ENCODE peak calls at places on chromosomes 7 and 10, in five cellular contexts. T is mammary epithelial cell, R is gastrocnemius medialis, Z is AG04450, I is transverse colon. B is an unnamed sample. For H3K27me3, the result is how much of the 10 kb centered on the place peaks cover.

GRCh38 chr10:93437946-93438795 is 44.0 kb downstream of the MYOF start:
- DNase-seq in T (peak), R (no peak), Z (no peak), I (no peak), B (no peak)

GRCh38 chr7:100694196-100694745 is at the start of gene GIGYF1:
- DNase-seq in T (peak), R (peak), Z (no peak), I (peak), B (no peak)

GRCh38 chr7:66537876-66538275 is 90.8 kb upstream of the KCTD7 start:
- DNase-seq in T (no peak), R (no peak), Z (no peak), I (no peak), B (no peak)

GRCh38 chr7:64654796-64655548 is 11.0 kb upstream of the ZNF107 start:
- DNase-seq in T (peak), R (no peak), Z (no peak), I (no peak), B (peak)

GRCh38 chr10:132844069-132844809 is 58.3 kb upstream of the NKX6-2 start:
- DNase-seq in T (no peak), R (no peak), Z (no peak), I (no peak), B (no peak)

GRCh38 chr7:23469150-23469960 is 936 bp downstream of the IGF2BP3 start:
- DNase-seq in T (peak), R (no peak), Z (no peak), I (no peak), B (no peak)

GRCh38 chr10:118963341-118963740 is 66.2 kb upstream of the NANOS1 start:
- DNase-seq in T (no peak), R (no peak), Z (no peak), I (no peak), B (no peak)

GRCh38 chr7:147251924-147252323 is 1135.3 kb downstream of the CNTNAP2 start:
- DNase-seq in T (no peak), R (no peak), Z (no peak), I (no peak), B (no peak)

GRCh38 chr7:92359801-92360200 is 87.5 kb upstream of the GATAD1 start:
- DNase-seq in T (no peak), R (no peak), Z (no peak), I (no peak), B (no peak)

GRCh38 chr10:131146790-131147189 is 164.7 kb downstream of the TCERG1L start:
- DNase-seq in T (no peak), R (no peak), Z (no peak), I (no peak), B (no peak)

GRCh38 chr10:47322300-47323061 is at the start of gene GDF2:
- DNase-seq in T (no peak), R (no peak), Z (no peak), I (no peak), B (no peak)

GRCh38 chr7:65448824-65449504 is 75.3 kb downstream of the ZNF92 start:
- DNase-seq in T (peak), R (no peak), Z (peak), I (no peak), B (no peak)

GRCh38 chr10:35912615-35913170 is 270.6 kb upstream of the FZD8 start:
- DNase-seq in T (peak), R (no peak), Z (peak), I (no peak), B (no peak)

GRCh38 chr10:17703706-17704105 is 48.3 kb upstream of the TMEM236 start:
- DNase-seq in T (no peak), R (no peak), Z (no peak), I (no peak), B (no peak)

DNA sequence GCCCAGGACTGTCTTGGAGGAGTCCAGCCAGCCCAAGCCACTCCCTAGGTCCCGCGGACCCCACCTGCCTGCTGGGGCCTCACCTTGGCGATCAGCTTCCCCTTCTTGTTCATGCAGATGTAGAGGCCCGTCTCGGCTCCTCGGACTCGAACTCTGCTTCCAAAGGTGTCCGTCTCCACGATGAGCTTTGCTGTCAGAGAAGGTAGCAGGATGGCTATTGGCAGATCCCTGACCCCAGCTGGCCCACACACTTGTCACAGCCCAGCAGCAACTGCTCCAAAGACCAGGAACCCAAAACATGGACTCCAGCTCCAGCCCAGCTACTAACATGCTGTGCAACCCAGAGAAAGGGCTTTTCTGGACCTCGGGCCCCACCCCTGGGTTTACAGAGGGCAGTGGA is 4.5 kb downstream of the FGF8 start:
- DNase-seq in T (no peak), R (no peak), Z (no peak), I (no peak), B (no peak)
- H3K27me3 ChIP-seq in T (under half), R (half or more), Z (half or more), I (half or more), B (under half)

GRCh38 chr10:23186178-23186577 is 5.9 kb upstream of the PTF1A start:
- DNase-seq in T (no peak), R (no peak), Z (no peak), I (no peak), B (no peak)
- H3K27me3 ChIP-seq in T (under half), R (under half), Z (under half), I (under half), B (under half)

GRCh38 chr7:87564290-87564963 is 36.3 kb downstream of the ABCB1 start:
- DNase-seq in T (peak), R (no peak), Z (no peak), I (peak), B (no peak)
- H3K27me3 ChIP-seq in T (under half), R (under half), Z (under half), I (under half), B (under half)

GRCh38 chr7:97003262-97004236 is 1.8 kb upstream of the DLX6 start:
- DNase-seq in T (no peak), R (no peak), Z (no peak), I (no peak), B (no peak)
- H3K27me3 ChIP-seq in T (half or more), R (half or more), Z (half or more), I (half or more), B (half or more)

DNA sequence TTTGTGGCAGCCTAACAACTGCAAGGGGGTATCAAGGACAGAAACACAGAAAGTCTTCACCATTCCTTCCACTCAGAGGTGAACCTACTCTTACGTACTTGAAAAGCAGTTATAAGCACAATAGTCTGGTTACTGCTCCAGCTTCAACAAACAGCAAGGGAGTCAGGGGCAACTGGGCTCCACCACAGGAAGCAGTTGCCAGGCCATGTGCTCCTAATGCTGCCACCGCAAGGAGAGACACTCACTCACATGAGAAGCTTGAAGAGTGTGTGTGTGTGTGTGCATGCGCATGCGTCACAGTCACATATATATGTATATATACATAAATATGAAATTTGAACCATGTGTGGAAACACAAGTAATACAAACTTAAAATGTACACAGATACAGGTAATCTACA is 65.5 kb downstream of the GRB10 start:
- DNase-seq in T (no peak), R (no peak), Z (no peak), I (no peak), B (no peak)
- H3K27me3 ChIP-seq in T (under half), R (under half), Z (under half), I (under half), B (under half)

GRCh38 chr7:44269417-44269816 is 56.0 kb downstream of the CAMK2B start:
- DNase-seq in T (no peak), R (no peak), Z (no peak), I (no peak), B (no peak)
- H3K27me3 ChIP-seq in T (under half), R (under half), Z (half or more), I (under half), B (under half)

DNA sequence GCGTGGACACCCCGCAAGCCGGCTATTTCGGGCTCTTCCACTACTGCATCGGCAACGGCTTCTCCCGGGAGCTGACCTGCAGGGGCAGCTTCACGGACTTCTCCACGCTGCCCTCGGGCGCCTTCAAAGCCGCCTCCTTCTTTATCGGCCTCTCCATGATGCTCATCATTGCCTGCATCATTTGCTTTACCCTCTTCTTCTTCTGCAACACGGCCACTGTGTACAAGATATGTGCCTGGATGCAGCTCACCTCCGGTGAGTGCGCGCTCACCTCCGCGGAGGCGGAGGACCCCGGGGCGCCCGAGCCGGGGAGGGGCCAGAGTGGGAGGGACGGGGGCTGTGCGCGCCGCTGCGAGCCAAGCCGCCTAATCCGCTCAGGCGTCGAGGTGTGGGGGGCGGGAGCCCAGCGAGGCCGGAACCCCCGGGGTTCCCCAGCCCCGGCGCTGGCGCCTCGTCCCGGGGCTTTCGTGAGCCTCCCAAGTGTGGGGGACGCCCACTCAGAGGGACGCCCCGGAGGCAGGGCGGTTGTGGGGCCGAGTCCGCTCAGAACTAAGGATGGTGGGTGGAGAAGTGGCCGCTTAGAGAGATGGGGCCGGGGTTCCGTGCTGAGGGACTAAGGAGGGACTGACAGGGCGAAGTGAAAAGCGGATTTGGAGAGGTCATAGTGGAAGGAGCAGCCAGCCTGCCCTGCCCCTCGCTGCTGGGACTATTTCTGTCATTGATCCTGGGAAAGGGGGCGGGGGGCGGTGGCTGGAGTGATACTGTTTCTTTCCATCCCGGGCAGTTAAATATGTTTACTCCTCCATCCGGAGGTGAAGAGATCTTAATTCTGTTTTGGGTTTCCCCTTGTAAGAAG is 795 bp downstream of the LHFPL3 start:
- DNase-seq in T (no peak), R (no peak), Z (no peak), I (no peak), B (no peak)
- H3K27me3 ChIP-seq in T (under half), R (under half), Z (under half), I (half or more), B (under half)

DNA sequence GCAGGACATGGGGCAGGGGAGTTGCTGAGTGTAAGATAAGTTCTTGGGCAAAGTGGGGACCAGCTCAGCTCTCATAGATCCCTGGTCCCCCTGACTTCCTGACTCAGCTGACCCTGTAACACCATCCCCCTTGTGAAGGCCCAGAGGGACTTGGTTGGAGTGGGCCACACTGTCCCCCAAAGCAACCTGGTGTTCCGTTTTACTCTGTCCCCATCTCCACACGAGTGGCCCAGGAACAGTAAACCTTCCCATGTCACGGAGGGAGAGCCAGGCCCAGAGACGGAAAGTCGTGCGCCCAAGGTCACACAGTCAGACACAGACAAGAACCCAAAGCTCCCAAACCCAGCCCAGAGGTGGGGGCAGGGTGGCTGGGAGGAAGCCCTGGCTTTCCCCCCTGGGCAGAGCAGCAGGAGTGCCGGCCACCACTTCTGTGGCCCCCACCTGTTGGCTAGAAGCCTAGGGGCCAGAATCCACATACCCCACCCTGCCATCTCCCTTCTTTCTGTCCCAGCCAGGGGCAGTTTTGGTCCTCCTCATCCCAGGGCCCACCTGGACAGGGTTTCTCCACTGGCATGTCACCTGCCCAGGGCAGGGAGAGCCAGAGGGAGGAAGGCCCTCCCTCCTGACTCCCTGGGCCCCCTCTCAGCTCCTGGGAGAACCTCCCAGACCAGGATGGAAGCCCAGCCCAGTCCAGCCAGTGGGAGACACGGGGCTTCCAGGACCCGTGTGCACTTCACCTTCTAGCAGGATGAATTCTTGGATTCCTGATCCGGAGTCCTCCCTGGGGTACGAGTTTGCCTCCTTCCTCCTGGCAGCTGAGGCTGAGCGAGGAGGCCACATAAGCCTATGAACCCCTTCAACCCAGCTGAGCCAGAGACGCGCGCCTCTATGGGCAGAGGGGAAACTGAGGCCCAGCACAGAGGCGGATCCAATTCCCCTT is 20.6 kb upstream of the VPS37D start:
- DNase-seq in T (no peak), R (no peak), Z (no peak), I (no peak), B (no peak)
- H3K27me3 ChIP-seq in T (under half), R (under half), Z (half or more), I (under half), B (under half)